ENCODE peak calls at places on chromosomes 12 and 14, in four cellular contexts. Z is mesendoderm, H is uterus, C is mesenchymal stem cell. A is an unnamed sample. For H3K27me3 and H3K4me1, the result is how much of the 10 kb centered on the place peaks cover.

GRCh38 chr14:68580676-68581075 is 212.2 kb downstream of the ZFP36L1 start:
- DNase-seq in H (no peak), Z (no peak), C (no peak), A (no peak)

GRCh38 chr14:72850360-72850759 is 43.5 kb downstream of the DPF3 start:
- DNase-seq in Z (no peak), H (no peak), C (no peak), A (no peak)

GRCh38 chr12:7542046-7542445 is 38.5 kb upstream of the CD163 start:
- DNase-seq in H (no peak), Z (no peak), C (no peak), A (no peak)

GRCh38 chr12:25866586-25867378 is 91.7 kb upstream of the RASSF8 start:
- DNase-seq in C (peak), H (no peak), Z (no peak), A (no peak)

GRCh38 chr14:33938131-33938949 is 12.5 kb downstream of the EGLN3 start:
- DNase-seq in H (peak), Z (peak), C (peak), A (no peak)

GRCh38 chr12:49225551-49226166 is 36.8 kb upstream of the TUBA1A start:
- DNase-seq in H (no peak), Z (peak), C (no peak), A (no peak)

GRCh38 chr12:113293100-113293499 is 41.8 kb downstream of the SLC8B1 start:
- DNase-seq in H (no peak), C (no peak), Z (no peak), A (no peak)

GRCh38 chr12:110538869-110539622 is 36.9 kb downstream of the RAD9B start:
- DNase-seq in H (no peak), C (no peak), Z (no peak), A (no peak)

GRCh38 chr12:44930972-44931600 is 55.0 kb upstream of the NELL2 start:
- DNase-seq in H (no peak), C (peak), Z (peak), A (peak)

GRCh38 chr12:57001448-57001906 is 4.9 kb downstream of the ZBTB39 start:
- DNase-seq in Z (peak), C (peak), H (peak), A (peak)

GRCh38 chr12:71186571-71187288 is 28.9 kb upstream of the TSPAN8 start:
- DNase-seq in H (no peak), C (no peak), Z (no peak), A (no peak)

GRCh38 chr12:24133385-24133784 is 183.9 kb upstream of the SOX5 start:
- DNase-seq in H (no peak), Z (peak), C (no peak), A (no peak)

GRCh38 chr12:49131051-49131972 is at the start of gene TUBA1B:
- DNase-seq in Z (peak), H (peak), C (peak), A (peak)

GRCh38 chr12:110846615-110847566 is at the start of gene CCDC63:
- DNase-seq in Z (peak), C (peak), H (peak), A (no peak)

GRCh38 chr12:49673446-49674317 is 33.5 kb downstream of the FMNL3 start:
- DNase-seq in C (peak), Z (peak), H (peak), A (no peak)

GRCh38 chr12:107332726-107333125 is 239.4 kb upstream of the CRY1 start:
- DNase-seq in C (no peak), Z (no peak), H (no peak), A (no peak)
- H3K27ac ChIP-seq in C (no peak), Z (no peak), H (no peak), A (no peak)

GRCh38 chr12:53842686-53843085 is 90.9 kb upstream of the CISTR start:
- DNase-seq in C (no peak), Z (no peak), H (no peak), A (peak)
- H3K27me3 ChIP-seq in C (half or more), Z (under half), H (under half), A (under half)

GRCh38 chr12:9944404-9944803 is 12.2 kb upstream of the CLEC2A start:
- DNase-seq in H (no peak), C (no peak), Z (no peak), A (no peak)
- H3K4me1 ChIP-seq in H (under half), C (under half), Z (under half), A (under half)

DNA sequence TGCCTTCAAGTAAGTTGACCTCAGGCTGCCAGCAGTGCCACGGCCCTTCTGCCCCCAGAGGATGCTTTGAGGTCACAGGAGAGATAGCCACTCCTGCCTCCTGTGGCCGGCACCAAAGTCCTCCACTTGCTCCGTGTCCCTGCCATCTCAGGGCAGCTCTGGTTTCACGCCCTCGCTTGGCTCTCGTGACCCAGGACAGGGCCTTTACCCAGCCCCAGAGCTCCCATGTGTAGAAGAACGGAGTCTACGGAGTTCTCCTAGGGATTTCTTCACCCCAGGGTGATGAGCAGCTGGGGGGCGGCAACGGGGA is 178.1 kb downstream of the ADGRD1 start:
- DNase-seq in Z (no peak), C (no peak), H (no peak), A (no peak)
- H3K27ac ChIP-seq in Z (no peak), C (no peak), H (peak), A (no peak)

GRCh38 chr12:132266370-132266769 is 63.0 kb downstream of the GALNT9 start:
- DNase-seq in Z (no peak), C (no peak), H (no peak), A (no peak)
- H3K27me3 ChIP-seq in Z (under half), C (half or more), H (under half), A (under half)

A was measured in foreskin keratinocyte.